ENCODE peak calls at places on chromosome 21, in six cellular contexts. T is COLO829, Y is stomach, A is neural progenitor cell, Z is heart right ventricle, W is GM13976. B is an unnamed sample.

GRCh38 chr21:21137986-21138385 is 139.8 kb downstream of the NCAM2 start:
- DNase-seq in T (no peak), Y (no peak), A (no peak), Z (no peak), W (no peak), B (no peak)

GRCh38 chr21:15414057-15414456 is 315.7 kb upstream of the USP25 start:
- DNase-seq in T (no peak), Y (no peak), A (no peak), Z (no peak), W (no peak), B (no peak)

GRCh38 chr21:45330075-45330781 is 42.5 kb upstream of the POFUT2 start:
- DNase-seq in T (no peak), Y (no peak), A (no peak), Z (no peak), W (no peak), B (no peak)

GRCh38 chr21:43193651-43194302 is 25.0 kb downstream of the CRYAA start:
- DNase-seq in T (no peak), Y (no peak), A (no peak), Z (peak; percentile 57), W (no peak), B (peak; percentile 71)

GRCh38 chr21:29155118-29155932 is 24.9 kb downstream of the MAP3K7CL start:
- DNase-seq in T (no peak), Y (no peak), A (peak; percentile 41), Z (peak; percentile 74), W (no peak), B (peak; percentile 86)

GRCh38 chr21:32523463-32523862 is 61.9 kb downstream of the TCP10L start:
- DNase-seq in T (no peak), Y (no peak), A (no peak), Z (no peak), W (no peak), B (no peak)

GRCh38 chr21:38351176-38351959 is 94.6 kb downstream of the KCNJ15 start:
- DNase-seq in T (no peak), Y (no peak), A (no peak), Z (no peak), W (no peak), B (no peak)

GRCh38 chr21:19607983-19608668 is 1204.5 kb upstream of the TMPRSS15 start:
- DNase-seq in T (no peak), Y (no peak), A (peak; percentile 17), Z (no peak), W (no peak), B (no peak)

GRCh38 chr21:42424848-42425602 is 21.3 kb downstream of the UBASH3A start:
- DNase-seq in T (no peak), Y (no peak), A (no peak), Z (no peak), W (no peak), B (peak; percentile 53)

GRCh38 chr21:34900376-34900775 is 148.7 kb downstream of the RUNX1 start:
- DNase-seq in T (no peak), Y (no peak), A (no peak), Z (no peak), W (no peak), B (no peak)

GRCh38 chr21:37044643-37045042 is 28.2 kb downstream of the PIGP start:
- DNase-seq in T (no peak), Y (no peak), A (no peak), Z (no peak), W (no peak), B (no peak)

GRCh38 chr21:31316488-31317169 is 27.4 kb downstream of the TIAM1 start:
- DNase-seq in T (no peak), Y (no peak), A (no peak), Z (no peak), W (no peak), B (no peak)

GRCh38 chr21:41612674-41613250 is 104.8 kb upstream of the TMPRSS2 start:
- DNase-seq in T (peak; percentile 81), Y (peak; percentile 65), A (peak; percentile 84), Z (peak; percentile 63), W (peak; percentile 70), B (peak; percentile 80)

GRCh38 chr21:42542596-42542995 is 28.9 kb downstream of the SLC37A1 start:
- DNase-seq in T (no peak), Y (no peak), A (no peak), Z (no peak), W (no peak), B (no peak)

GRCh38 chr21:30733026-30733425 is 14.0 kb downstream of the KRTAP21-2 start:
- DNase-seq in T (no peak), Y (no peak), A (no peak), Z (no peak), W (no peak), B (no peak)

GRCh38 chr21:30227633-30228404 is 11.9 kb upstream of the CLDN8 start:
- DNase-seq in T (peak; percentile 79), Y (no peak), A (no peak), Z (peak; percentile 40), W (no peak), B (no peak)

GRCh38 chr21:45152265-45152746 is 77.9 kb downstream of the ADARB1 start:
- DNase-seq in T (no peak), Y (peak; percentile 31), A (peak; percentile 77), Z (no peak), W (peak; percentile 86), B (peak; percentile 82)

GRCh38 chr21:36721817-36722216 is 22.9 kb downstream of the SIM2 start:
- DNase-seq in T (no peak), Y (peak; percentile 13), A (no peak), Z (no peak), W (no peak), B (no peak)

GRCh38 chr21:43811262-43812105 is 22.1 kb downstream of the RRP1 start:
- DNase-seq in T (no peak), Y (no peak), A (no peak), Z (no peak), W (no peak), B (no peak)

GRCh38 chr21:26877015-26877414 is 31.8 kb upstream of the ADAMTS1 start:
- DNase-seq in T (no peak), Y (no peak), A (no peak), Z (no peak), W (no peak), B (no peak)

GRCh38 chr21:39613029-39613934 is 542 bp downstream of the B3GALT5 start:
- DNase-seq in T (no peak), Y (no peak), A (peak; percentile 39), Z (no peak), W (no peak), B (no peak)

GRCh38 chr21:22855581-22855980 is 1857.4 kb downstream of the NCAM2 start:
- DNase-seq in T (no peak), Y (no peak), A (no peak), Z (no peak), W (no peak), B (no peak)

GRCh38 chr21:41706678-41707077 is 60.2 kb downstream of the RIPK4 start:
- DNase-seq in T (no peak), Y (no peak), A (no peak), Z (no peak), W (no peak), B (no peak)